ENCODE peak calls at places on chromosomes 2 and 18, in four cellular contexts. R is Calu3; W is activated naive CD4-positive, alpha-beta T cell; U is activated CD8-positive, alpha-beta memory T cell treated with anti-CD3 and anti-CD28 coated beads for 4 hours. E is an unnamed sample.

GRCh38 chr18:25686960-25687520 is 335.1 kb upstream of the ZNF521 start:
- DNase-seq in W (no peak), U (no peak), R (no peak), E (no peak)

GRCh38 chr2:62372824-62373223 is 133.2 kb downstream of the TMEM17 start:
- DNase-seq in W (no peak), U (no peak), R (no peak), E (no peak)

GRCh38 chr2:219476605-219477578 is 21.8 kb upstream of the GMPPA start:
- DNase-seq in U (no peak), W (no peak), R (no peak), E (no peak)

GRCh38 chr18:77980275-77980674 is 730.6 kb downstream of the GALR1 start:
- DNase-seq in U (no peak), R (no peak), W (no peak), E (no peak)

GRCh38 chr2:28052691-28053090 is 162.2 kb downstream of the BABAM2 start:
- DNase-seq in R (no peak), U (no peak), W (no peak), E (no peak)

GRCh38 chr2:143433158-143433557 is 303.9 kb downstream of the ARHGAP15 start:
- DNase-seq in W (no peak), R (no peak), U (no peak), E (no peak)

GRCh38 chr18:28466213-28466612 is 289.3 kb upstream of the CDH2 start:
- DNase-seq in U (no peak), R (no peak), W (no peak), E (no peak)

GRCh38 chr18:59208602-59209001 is 11.4 kb upstream of the GRP start:
- DNase-seq in R (no peak), U (no peak), W (no peak), E (no peak)

GRCh38 chr2:136305517-136306192 is 187.7 kb upstream of the CXCR4 start:
- DNase-seq in U (peak; percentile 20), W (no peak), R (no peak), E (no peak)

E was measured in NCI-H1048.